ENCODE peak calls at places on chromosomes 12 and 14, in nine cellular contexts. E, A, W, V, J, Q, I, H and R are unnamed samples.
A peak's percentile ranks its signal among the peaks of the same experiment; 100 is the strongest.

GRCh38 chr12:108630481-108631207 is 3.0 kb downstream of the SELPLG start:
- DNase-seq in I (no peak), V (no peak), A (no peak), J (no peak), W (peak; percentile 33), Q (peak; percentile 42), E (no peak), H (no peak), R (no peak)

GRCh38 chr12:56988207-56988739 is 18.1 kb downstream of the ZBTB39 start:
- DNase-seq in V (peak; percentile 39), A (no peak), E (no peak), W (no peak), I (no peak), J (peak; percentile 57), H (no peak), Q (no peak), R (no peak)

GRCh38 chr12:1878695-1879094 is 39.8 kb downstream of the CACNA2D4 start:
- DNase-seq in Q (no peak), I (no peak), A (no peak), W (no peak), H (no peak), J (no peak), E (no peak), V (no peak), R (no peak)

GRCh38 chr12:6955462-6956331 is 4.5 kb downstream of the PTPN6 start:
- DNase-seq in Q (peak; percentile 57), W (no peak), H (no peak), V (no peak), A (no peak), J (no peak), E (no peak), I (no peak), R (no peak)

GRCh38 chr12:19002192-19002591 is 127.3 kb upstream of the PLEKHA5 start:
- DNase-seq in A (no peak), I (no peak), Q (no peak), W (no peak), J (peak; percentile 56), H (no peak), E (no peak), V (peak; percentile 42), R (no peak)

GRCh38 chr14:100297320-100298300 is 8.6 kb downstream of the SLC25A29 start:
- DNase-seq in W (no peak), V (peak; percentile 76), Q (peak; percentile 86), I (no peak), A (no peak), H (peak; percentile 55), E (no peak), J (peak; percentile 84), R (no peak)

GRCh38 chr14:22691171-22691570 is 47.0 kb upstream of the OR6J1 start:
- DNase-seq in V (peak; percentile 66), W (no peak), I (no peak), H (no peak), J (peak; percentile 50), A (no peak), E (no peak), Q (no peak), R (no peak)

GRCh38 chr14:57831981-57832380 is 33.9 kb downstream of the SLC35F4 start:
- DNase-seq in A (no peak), H (no peak), W (no peak), E (no peak), Q (no peak), J (no peak), V (no peak), I (no peak), R (no peak)

GRCh38 chr14:52069617-52070431 is 965 bp upstream of the NID2 start:
- DNase-seq in A (no peak), V (peak; percentile 56), J (peak; percentile 74), W (no peak), H (no peak), E (peak; percentile 4), I (no peak), Q (peak; percentile 82), R (no peak)

GRCh38 chr12:33304176-33304575 is 135.4 kb downstream of the SYT10 start:
- DNase-seq in Q (no peak), W (no peak), I (no peak), H (no peak), J (no peak), V (no peak), E (no peak), A (no peak), R (no peak)

GRCh38 chr12:115354007-115354452 is 670.1 kb upstream of the TBX3 start:
- DNase-seq in W (no peak), J (peak; percentile 96), I (no peak), Q (peak; percentile 84), A (no peak), H (no peak), E (no peak), V (peak; percentile 96), R (no peak)

GRCh38 chr12:112961074-112961473 is 17.2 kb upstream of the OAS2 start:
- DNase-seq in W (no peak), I (no peak), A (no peak), H (no peak), V (no peak), E (no peak), J (no peak), Q (no peak), R (no peak)

GRCh38 chr12:117125275-117125613 is 26.0 kb upstream of the TESC start:
- DNase-seq in E (no peak), A (no peak), W (no peak), V (no peak), Q (no peak), J (no peak), H (peak; percentile 4), I (no peak), R (no peak)

GRCh38 chr14:33589334-33589733 is 361.5 kb downstream of the EGLN3 start:
- DNase-seq in E (no peak), I (no peak), Q (no peak), H (no peak), A (no peak), J (peak; percentile 74), V (peak; percentile 89), W (no peak), R (no peak)

GRCh38 chr12:69701821-69702220 is 2.7 kb upstream of the BEST3 start:
- DNase-seq in E (no peak), H (no peak), W (no peak), A (no peak), Q (no peak), V (no peak), J (no peak), I (no peak), R (peak; percentile 42)

GRCh38 chr12:24404086-24404815 is 454.8 kb upstream of the SOX5 start:
- DNase-seq in A (no peak), J (peak; percentile 14), H (no peak), I (no peak), E (no peak), W (no peak), Q (no peak), V (peak; percentile 11), R (no peak)

GRCh38 chr12:111405856-111406473 is at the start of gene SH2B3:
- DNase-seq in H (no peak), I (peak; percentile 78), E (peak; percentile 72), Q (no peak), V (no peak), J (no peak), W (peak; percentile 76), A (peak; percentile 64), R (no peak)

GRCh38 chr14:105050551-105050897 is 14.7 kb downstream of the GPR132 start:
- DNase-seq in Q (no peak), A (no peak), E (no peak), H (no peak), J (peak; percentile 71), W (no peak), I (no peak), V (peak; percentile 48), R (peak; percentile 46)

GRCh38 chr14:24430682-24431568 is 1.2 kb downstream of the KHNYN start:
- DNase-seq in V (peak; percentile 46), J (peak; percentile 61), E (peak; percentile 74), Q (peak; percentile 80), W (peak; percentile 62), H (no peak), I (peak; percentile 68), A (peak; percentile 33), R (no peak)

GRCh38 chr14:31781578-31781977 is 220.4 kb downstream of the NUBPL start:
- DNase-seq in J (no peak), A (no peak), I (no peak), W (no peak), V (no peak), H (no peak), E (no peak), Q (no peak), R (no peak)

GRCh38 chr14:24888532-24888931 is 161.4 kb downstream of the STXBP6 start:
- DNase-seq in J (no peak), A (no peak), I (no peak), W (no peak), E (no peak), H (no peak), Q (no peak), V (no peak), R (no peak)

GRCh38 chr14:100617715-100618693 is 30.8 kb upstream of the BEGAIN start:
- DNase-seq in W (no peak), I (no peak), E (no peak), H (peak; percentile 50), A (no peak), V (peak; percentile 59), J (peak; percentile 86), Q (peak; percentile 70), R (no peak)

GRCh38 chr14:105168496-105168978 is at the start of gene JAG2:
- DNase-seq in A (peak; percentile 37), W (no peak), I (peak; percentile 63), V (peak; percentile 34), J (peak; percentile 24), H (peak; percentile 23), Q (peak; percentile 85), E (peak; percentile 62), R (peak; percentile 65)

GRCh38 chr14:89955022-89955414 is 488 bp upstream of the EFCAB11 start:
- DNase-seq in E (no peak), V (no peak), W (no peak), I (no peak), J (no peak), H (no peak), A (no peak), Q (no peak), R (no peak)

GRCh38 chr12:98136544-98136943 is 378.8 kb upstream of the TMPO start:
- DNase-seq in Q (no peak), H (no peak), W (no peak), E (no peak), V (no peak), A (no peak), J (no peak), I (no peak), R (no peak)

GRCh38 chr12:19120795-19121194 is 8.7 kb upstream of the PLEKHA5 start:
- DNase-seq in W (no peak), V (no peak), J (no peak), I (no peak), A (no peak), E (no peak), Q (no peak), H (no peak), R (no peak)

GRCh38 chr12:10097521-10097920 is 1.3 kb downstream of the CLEC1A start:
- DNase-seq in J (no peak), I (no peak), Q (no peak), E (no peak), H (no peak), V (no peak), W (no peak), A (no peak), R (no peak)

GRCh38 chr12:93318720-93319522 is 58.8 kb upstream of the NUDT4 start:
- DNase-seq in E (no peak), W (no peak), J (no peak), A (no peak), Q (no peak), V (no peak), H (no peak), I (no peak), R (no peak)

GRCh38 chr12:117111386-117112267 is 12.4 kb upstream of the TESC start:
- DNase-seq in V (no peak), E (no peak), H (no peak), I (no peak), W (no peak), A (no peak), Q (peak; percentile 27), J (no peak), R (peak; percentile 98)

GRCh38 chr12:82019533-82019932 is 260.4 kb upstream of the PPFIA2 start:
- DNase-seq in W (no peak), J (peak; percentile 26), I (no peak), Q (no peak), H (no peak), V (peak; percentile 11), E (no peak), A (no peak), R (no peak)

GRCh38 chr12:132245521-132246101 is 83.8 kb downstream of the GALNT9 start:
- DNase-seq in Q (peak; percentile 72), V (no peak), E (no peak), I (no peak), J (no peak), A (no peak), H (no peak), W (no peak), R (no peak)